ENCODE peak calls at places on chromosomes 5 and 9, in six cellular contexts. G is ovary, T is uterus, K is GM06990, Q is IMR-90, S is kidney epithelial cell. X is an unnamed sample.

GRCh38 chr5:154220625-154221024 is 30.1 kb downstream of the GALNT10 start:
- DNase-seq in G (no peak), T (no peak), K (no peak), Q (peak), S (peak), X (peak)

GRCh38 chr5:167839065-167839464 is 452.4 kb upstream of the WWC1 start:
- DNase-seq in G (no peak), T (no peak), K (no peak), Q (no peak), S (no peak), X (no peak)

GRCh38 chr9:108894225-108894997 is 32.3 kb downstream of the ACTL7A start:
- DNase-seq in G (no peak), T (no peak), K (no peak), Q (no peak), S (no peak), X (no peak)

GRCh38 chr5:16508730-16509531 is 43.3 kb upstream of the ZNF622 start:
- DNase-seq in G (peak), T (no peak), K (no peak), Q (no peak), S (no peak), X (no peak)

GRCh38 chr9:113632776-113633590 is 169.5 kb downstream of the RGS3 start:
- DNase-seq in G (peak), T (no peak), K (no peak), Q (peak), S (no peak), X (peak)

GRCh38 chr9:86350006-86350755 is 4.0 kb downstream of the TUT7 start:
- DNase-seq in G (no peak), T (no peak), K (no peak), Q (no peak), S (no peak), X (no peak)

GRCh38 chr5:39605966-39606591 is 181.3 kb upstream of the DAB2 start:
- DNase-seq in G (no peak), T (no peak), K (no peak), Q (peak), S (no peak), X (peak)

GRCh38 chr5:76819851-76820280 is 1.0 kb downstream of the F2RL1 start:
- DNase-seq in G (no peak), T (no peak), K (no peak), Q (no peak), S (no peak), X (peak)

GRCh38 chr5:149284501-149284900 is 12.8 kb downstream of the AFAP1L1 start:
- DNase-seq in G (no peak), T (peak), K (no peak), Q (peak), S (no peak), X (peak)

GRCh38 chr9:90900130-90900529 is 98.5 kb downstream of the SYK start:
- DNase-seq in G (no peak), T (no peak), K (no peak), Q (peak), S (no peak), X (peak)

GRCh38 chr9:117400131-117400530 is 14.7 kb downstream of the ASTN2 start:
- DNase-seq in G (no peak), T (no peak), K (no peak), Q (no peak), S (no peak), X (no peak)

GRCh38 chr5:156388233-156388632 is 61.3 kb downstream of the SGCD start:
- DNase-seq in G (no peak), T (no peak), K (no peak), Q (no peak), S (no peak), X (no peak)

GRCh38 chr5:139633295-139634027 is 14.7 kb upstream of the CXXC5 start:
- DNase-seq in G (peak), T (peak), K (peak), Q (peak), S (no peak), X (peak)

GRCh38 chr5:174355208-174355612 is 309.7 kb downstream of the NSG2 start:
- DNase-seq in G (no peak), T (no peak), K (no peak), Q (peak), S (peak), X (peak)

GRCh38 chr5:139668924-139669680 is 21.0 kb downstream of the CXXC5 start:
- DNase-seq in G (no peak), T (no peak), K (peak), Q (no peak), S (no peak), X (no peak)

GRCh38 chr9:32992596-32993238 is 8.7 kb downstream of the APTX start:
- DNase-seq in G (no peak), T (no peak), K (no peak), Q (peak), S (no peak), X (peak)

GRCh38 chr9:105608685-105609598 is 51.0 kb downstream of the FKTN start:
- DNase-seq in G (no peak), T (no peak), K (no peak), Q (peak), S (peak), X (peak)

GRCh38 chr9:16640649-16641048 is 229.8 kb downstream of the BNC2 start:
- DNase-seq in G (no peak), T (no peak), K (no peak), Q (no peak), S (no peak), X (peak)

GRCh38 chr9:32581512-32582143 is 8.7 kb upstream of the NDUFB6 start:
- DNase-seq in G (no peak), T (peak), K (no peak), Q (peak), S (peak), X (peak)

GRCh38 chr5:127830157-127830556 is 127.0 kb downstream of the CCDC192 start:
- DNase-seq in G (no peak), T (no peak), K (no peak), Q (peak), S (no peak), X (no peak)

GRCh38 chr5:83471405-83472212 is at the start of gene VCAN:
- DNase-seq in G (no peak), T (peak), K (peak), Q (peak), S (peak), X (peak)

GRCh38 chr5:174511711-174512253 is 212.6 kb upstream of the MSX2 start:
- DNase-seq in G (no peak), T (no peak), K (no peak), Q (no peak), S (no peak), X (no peak)

GRCh38 chr5:132497488-132497997 is 7.0 kb upstream of the IRF1 start:
- DNase-seq in G (peak), T (peak), K (no peak), Q (peak), S (peak), X (peak)

GRCh38 chr9:16010221-16010620 is 457.4 kb downstream of the CCDC171 start:
- DNase-seq in G (no peak), T (no peak), K (no peak), Q (peak), S (no peak), X (no peak)

GRCh38 chr5:32523625-32524024 is 61.7 kb upstream of the SUB1 start:
- DNase-seq in G (no peak), T (no peak), K (no peak), Q (no peak), S (no peak), X (no peak)

GRCh38 chr9:105858877-105859276 is 164.5 kb downstream of the TMEM38B start:
- DNase-seq in G (no peak), T (no peak), K (no peak), Q (no peak), S (no peak), X (no peak)

GRCh38 chr5:175658299-175659145 is 651 bp downstream of the HRH2 start:
- DNase-seq in G (no peak), T (no peak), K (no peak), Q (no peak), S (no peak), X (no peak)

GRCh38 chr5:133696782-133697507 is 84.6 kb upstream of the FSTL4 start:
- DNase-seq in G (no peak), T (no peak), K (no peak), Q (no peak), S (no peak), X (no peak)

GRCh38 chr5:165227515-165227914 is 1722.1 kb downstream of the MAT2B start:
- DNase-seq in G (no peak), T (no peak), K (no peak), Q (no peak), S (no peak), X (peak)

GRCh38 chr5:141681695-141682641 is at the start of gene ARAP3:
- DNase-seq in G (peak), T (peak), K (no peak), Q (peak), S (peak), X (peak)

GRCh38 chr5:119476341-119476740 is 24.0 kb downstream of the HSD17B4 start:
- DNase-seq in G (no peak), T (no peak), K (no peak), Q (no peak), S (no peak), X (no peak)

GRCh38 chr5:5304361-5305035 is 118.0 kb upstream of the ICE1 start:
- DNase-seq in G (no peak), T (no peak), K (no peak), Q (no peak), S (no peak), X (no peak)

GRCh38 chr5:66561366-66561990 is 34.7 kb upstream of the MAST4 start:
- DNase-seq in G (peak), T (no peak), K (no peak), Q (no peak), S (no peak), X (no peak)

GRCh38 chr5:151675956-151676712 is 10.6 kb downstream of the SPARC start:
- DNase-seq in G (peak), T (no peak), K (no peak), Q (no peak), S (no peak), X (peak)
- H3K4me3 ChIP-seq in G (no peak), T (no peak), K (no peak), Q (no peak), S (no peak), X (peak)

GRCh38 chr9:127742435-127743088 is 7.5 kb upstream of the TOR2A start:
- DNase-seq in G (peak), T (peak), K (no peak), Q (peak), S (peak), X (no peak)
- H3K4me3 ChIP-seq in G (peak), T (no peak), K (no peak), Q (peak), S (peak), X (no peak)

DNA sequence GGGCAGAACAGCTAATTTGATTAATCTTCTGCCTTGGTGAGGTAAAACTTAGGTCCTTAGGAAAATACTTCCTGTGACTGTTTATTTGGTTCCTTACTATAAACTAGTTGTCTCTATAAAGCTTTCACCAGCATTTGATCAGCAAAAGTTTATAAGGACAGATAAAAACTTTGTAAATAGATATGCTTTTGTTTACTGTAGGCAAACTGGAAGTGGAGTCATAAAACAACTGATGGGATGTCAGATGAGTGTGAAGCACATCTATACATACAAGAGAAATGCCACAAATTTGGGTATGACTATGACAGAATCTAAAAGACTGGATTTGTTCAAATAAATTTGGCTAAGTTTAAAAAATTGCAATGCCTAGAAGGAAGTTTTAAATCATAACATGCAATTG is 5.5 kb downstream of the PTGER4 start:
- DNase-seq in G (no peak), T (no peak), K (no peak), Q (no peak), S (no peak), X (no peak)
- H3K4me3 ChIP-seq in G (no peak), T (no peak), K (no peak), Q (no peak), S (no peak), X (peak)

GRCh38 chr9:122215663-122216062 is 13.1 kb downstream of the LHX6 start:
- DNase-seq in G (no peak), T (no peak), K (no peak), Q (no peak), S (no peak), X (no peak)

GRCh38 chr9:122213589-122214413 is 15.0 kb downstream of the LHX6 start:
- DNase-seq in G (peak), T (no peak), K (peak), Q (no peak), S (no peak), X (no peak)

GRCh38 chr9:122213102-122213588 is 15.6 kb downstream of the LHX6 start:
- DNase-seq in G (no peak), T (no peak), K (no peak), Q (no peak), S (no peak), X (no peak)

GRCh38 chr9:122216138-122216797 is 12.5 kb downstream of the LHX6 start:
- DNase-seq in G (no peak), T (no peak), K (no peak), Q (no peak), S (no peak), X (no peak)

GRCh38 chr9:122214507-122214906 is 14.2 kb downstream of the LHX6 start:
- DNase-seq in G (no peak), T (no peak), K (no peak), Q (no peak), S (no peak), X (no peak)
- H3K4me3 ChIP-seq in G (no peak), T (no peak), K (no peak), Q (peak), S (no peak), X (no peak)

GRCh38 chr9:133252301-133252776 is 22.7 kb downstream of the ABO start:
- DNase-seq in G (no peak), T (peak), K (no peak), Q (no peak), S (no peak), X (no peak)
- H3K4me3 ChIP-seq in G (no peak), T (no peak), K (no peak), Q (no peak), S (no peak), X (no peak)

GRCh38 chr5:116626272-116626723 is 51.7 kb upstream of the SEMA6A start:
- DNase-seq in G (peak), T (peak), K (no peak), Q (peak), S (no peak), X (peak)
- H3K4me3 ChIP-seq in G (no peak), T (no peak), K (no peak), Q (no peak), S (no peak), X (peak)

GRCh38 chr5:137858223-137858916 is 9.3 kb upstream of the MYOT start:
- DNase-seq in G (no peak), T (no peak), K (peak), Q (peak), S (no peak), X (peak)
- H3K4me3 ChIP-seq in G (peak), T (peak), K (no peak), Q (no peak), S (no peak), X (no peak)

DNA sequence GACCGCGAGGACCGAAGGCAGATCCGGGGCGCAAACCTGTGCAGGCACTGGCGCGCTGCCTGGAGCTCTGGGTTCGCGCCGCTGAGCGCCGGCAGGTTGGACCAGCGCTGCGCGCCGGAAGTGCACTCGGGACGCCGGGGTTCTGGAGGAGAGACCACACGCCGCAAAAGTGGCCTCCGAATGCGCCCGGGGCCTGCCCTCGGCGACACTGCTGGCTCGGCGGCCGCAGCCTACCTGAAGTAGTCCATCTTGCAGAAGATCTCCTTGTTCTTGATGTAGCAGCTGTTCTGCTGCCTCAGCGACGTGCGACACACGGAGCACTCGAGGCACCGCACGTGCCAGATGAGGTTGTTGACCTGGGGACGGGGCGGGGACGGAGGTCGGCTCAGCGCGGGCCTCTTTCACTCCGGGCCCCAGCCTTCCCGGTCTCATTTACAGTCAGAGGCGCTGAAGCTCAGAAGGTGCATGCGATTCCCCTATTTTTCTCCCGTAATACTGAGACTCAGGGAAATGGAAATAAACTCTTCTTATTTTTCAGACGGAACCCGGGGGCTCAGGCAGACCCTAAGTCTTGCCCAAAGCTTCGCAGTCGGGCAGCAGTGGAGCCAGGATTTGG is 2.5 kb downstream of the LHX6 start:
- DNase-seq in G (no peak), T (no peak), K (no peak), Q (no peak), S (no peak), X (no peak)
- H3K4me3 ChIP-seq in G (no peak), T (no peak), K (no peak), Q (no peak), S (no peak), X (no peak)